ENCODE peak calls at places on chromosomes 12 and 14, in seven cellular contexts. I is Peyer's patch, Q is kidney, O is mammary epithelial cell, B is neural progenitor cell, K is psoas muscle, R is GM12878. M is an unnamed sample.

GRCh38 chr14:71267691-71268090 is 360.4 kb downstream of the PCNX1 start:
- DNase-seq in K (no peak), Q (no peak), R (no peak), B (no peak), O (no peak), I (no peak), M (no peak)

GRCh38 chr14:53865716-53866115 is 90.9 kb downstream of the BMP4 start:
- DNase-seq in O (no peak), R (no peak), I (no peak), K (no peak), Q (no peak), B (no peak), M (no peak)

GRCh38 chr12:109844983-109845841 is 12.0 kb upstream of the TRPV4 start:
- DNase-seq in B (peak; percentile 95), O (peak; percentile 83), K (peak; percentile 91), Q (peak; percentile 93), R (peak; percentile 42), I (peak; percentile 81), M (peak; percentile 85)

GRCh38 chr14:59213368-59214315 is 25.2 kb downstream of the DAAM1 start:
- DNase-seq in O (no peak), R (no peak), Q (no peak), I (no peak), K (no peak), B (no peak), M (no peak)

GRCh38 chr12:117098361-117099217 is 627 bp downstream of the TESC start:
- DNase-seq in O (no peak), B (peak; percentile 38), I (peak; percentile 36), Q (peak; percentile 80), R (no peak), K (no peak), M (no peak)

GRCh38 chr12:87982208-87982607 is 47.0 kb downstream of the C12orf50 start:
- DNase-seq in Q (no peak), B (no peak), I (no peak), R (no peak), O (no peak), K (no peak), M (no peak)

GRCh38 chr12:18716236-18716635 is 21.6 kb downstream of the PLCZ1 start:
- DNase-seq in Q (no peak), B (no peak), R (no peak), K (no peak), O (no peak), I (no peak), M (no peak)

GRCh38 chr12:54413284-54414190 is 5.5 kb downstream of the ITGA5 start:
- DNase-seq in R (no peak), Q (no peak), B (no peak), I (peak; percentile 91), K (no peak), O (no peak), M (peak; percentile 86)

GRCh38 chr14:69643430-69644200 is 32.2 kb downstream of the SUSD6 start:
- DNase-seq in O (peak; percentile 98), Q (no peak), B (no peak), K (peak; percentile 83), R (no peak), I (no peak), M (peak; percentile 59)

GRCh38 chr14:90649096-90649495 is 167.1 kb downstream of the TTC7B start:
- DNase-seq in I (no peak), R (no peak), O (peak; percentile 17), B (no peak), Q (no peak), K (no peak), M (no peak)

GRCh38 chr12:82527165-82527780 is 159.4 kb upstream of the TMTC2 start:
- DNase-seq in B (peak; percentile 71), Q (no peak), I (no peak), R (no peak), K (no peak), O (peak; percentile 41), M (no peak)

GRCh38 chr14:50037240-50037639 is 79.1 kb downstream of the VCPKMT start:
- DNase-seq in B (no peak), O (no peak), K (no peak), Q (no peak), I (no peak), R (no peak), M (no peak)

GRCh38 chr14:50036637-50037036 is 79.7 kb downstream of the VCPKMT start:
- DNase-seq in O (no peak), K (no peak), B (no peak), I (no peak), Q (no peak), R (no peak), M (no peak)

GRCh38 chr14:50035214-50035613 is 81.2 kb downstream of the VCPKMT start:
- DNase-seq in Q (no peak), R (no peak), B (no peak), O (peak; percentile 97), K (no peak), I (no peak), M (no peak)

GRCh38 chr14:50037837-50038236 is 78.5 kb downstream of the VCPKMT start:
- DNase-seq in I (no peak), R (no peak), B (no peak), O (peak; percentile 49), Q (no peak), K (no peak), M (no peak)

GRCh38 chr14:50036211-50036610 is 80.2 kb downstream of the VCPKMT start:
- DNase-seq in K (no peak), R (no peak), Q (no peak), I (no peak), B (no peak), O (no peak), M (no peak)
- H3K27ac ChIP-seq in K (no peak overlapping the region), R (no peak overlapping the region), Q (no peak overlapping the region), I (no peak overlapping the region), B (no peak overlapping the region), O (peak overlapping the region; percentile 90), M (no peak overlapping the region)

GRCh38 chr12:9039397-9039977 is 50.1 kb downstream of the KLRG1 start:
- DNase-seq in Q (no peak), O (peak; percentile 36), I (no peak), B (peak; percentile 66), K (no peak), R (no peak), M (no peak)
- TF ChIP-seq CTCF in Q (peak; percentile 75), O (peak; percentile 88), I (peak; percentile 83), B (peak; percentile 81), K (peak; percentile 73), R (peak; percentile 74), M (peak; percentile 88)

GRCh38 chr12:120761581-120761980 is 36.0 kb downstream of the ACADS start:
- DNase-seq in K (no peak), R (no peak), O (peak; percentile 59), B (no peak), Q (no peak), I (no peak), M (no peak)
- H3K27ac ChIP-seq in K (peak overlapping the region; percentile 87), R (no peak overlapping the region), O (peak overlapping the region; percentile 64), B (no peak overlapping the region), Q (peak overlapping the region; percentile 39), I (no peak overlapping the region), M (peak overlapping the region; percentile 47)

GRCh38 chr14:47539065-47539464 is 136.3 kb downstream of the MDGA2 start:
- DNase-seq in B (peak; percentile 38), K (no peak), R (no peak), Q (no peak), I (no peak), O (no peak), M (no peak)
- TF ChIP-seq CTCF in B (peak; percentile 60), K (no peak), R (no peak), Q (peak; percentile 53), I (no peak), O (no peak), M (no peak)

GRCh38 chr12:101713059-101713682 is 15.7 kb downstream of the CHPT1 start:
- DNase-seq in B (peak; percentile 4), R (no peak), I (no peak), K (no peak), Q (peak; percentile 75), O (no peak), M (no peak)
- H3K27ac ChIP-seq in B (no peak overlapping the region), R (no peak overlapping the region), I (peak overlapping the region; percentile 37), K (peak overlapping the region; percentile 42), Q (peak overlapping the region; percentile 83), O (no peak overlapping the region), M (no peak overlapping the region)

DNA sequence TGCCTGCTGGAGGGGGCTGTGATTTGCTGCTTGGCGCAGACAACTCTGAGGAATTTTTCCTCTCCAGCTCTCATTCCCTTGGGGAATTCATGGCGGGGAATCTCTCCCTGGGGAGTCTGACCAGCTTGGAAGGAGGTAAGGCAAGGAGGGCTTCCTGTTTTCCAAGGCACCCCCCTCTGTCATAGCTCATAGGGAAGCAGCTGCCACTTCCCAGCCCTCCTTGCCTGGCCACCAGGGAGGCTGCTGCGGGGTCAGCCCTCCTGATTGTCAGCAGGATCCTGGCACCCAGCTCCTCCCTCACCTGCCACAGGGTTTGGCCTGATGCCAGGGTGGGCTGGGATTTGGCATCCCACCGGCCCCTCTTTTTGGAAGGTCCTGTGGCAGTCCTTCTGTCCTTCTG is 74.8 kb downstream of the TSPAN9 start:
- DNase-seq in Q (peak; percentile 83), K (peak; percentile 57), B (peak; percentile 42), O (no peak), R (no peak), I (no peak), M (no peak)
- TF ChIP-seq CTCF in Q (no peak), K (no peak), B (no peak), O (no peak), R (no peak), I (no peak), M (no peak)

M was measured in CD4-positive, alpha-beta T cell.